ENCODE peak calls at places on chromosome 5, in nine cellular contexts. W is mucosa of gallbladder; U is frontal cortex; O is dorsolateral prefrontal cortex; J is stimulated activated CD4-positive, alpha-beta T cell treated with anti-CD3 and anti-CD28 coated beads, Interleukin-15, amount 100 ng/mL, for 24 hours; S is HepG2; A is stimulated activated naive B cell treated with anti-CD40 and anti-IgM and Interleukin-4, amounts not matched to agents 10 μg/mL and 1 μg/mL and 100 μg/mL, for 72 hours; Q is activated T-cell treated with anti-CD3 and anti-CD28 coated beads, Interleukin-2, amount 50 U/mL, for 24 hours; I is WERI-Rb-1. T is an unnamed sample.

GRCh38 chr5:156386976-156387375 is 60.0 kb downstream of the SGCD start:
- DNase-seq in W (no peak), U (no peak), O (no peak), J (no peak), S (no peak), A (no peak), Q (no peak), I (no peak), T (no peak)

GRCh38 chr5:10689391-10690081 is 71.5 kb downstream of the DAP start:
- DNase-seq in W (no peak), U (no peak), O (no peak), J (peak; percentile 46), S (no peak), A (no peak), Q (no peak), I (peak; percentile 77), T (no peak)

GRCh38 chr5:153809181-153809580 is 229.5 kb downstream of the FAM114A2 start:
- DNase-seq in W (no peak), U (peak; percentile 6), O (no peak), J (no peak), S (no peak), A (no peak), Q (no peak), I (no peak), T (no peak)

GRCh38 chr5:17339841-17340240 is 122.4 kb downstream of the BASP1 start:
- DNase-seq in W (no peak), U (no peak), O (no peak), J (no peak), S (no peak), A (no peak), Q (no peak), I (no peak), T (no peak)

GRCh38 chr5:52481216-52481615 is 306.5 kb upstream of the ITGA1 start:
- DNase-seq in W (no peak), U (no peak), O (no peak), J (no peak), S (no peak), A (no peak), Q (no peak), I (no peak), T (no peak)

GRCh38 chr5:109546461-109546860 is 136.7 kb upstream of the PJA2 start:
- DNase-seq in W (no peak), U (no peak), O (no peak), J (no peak), S (no peak), A (no peak), Q (no peak), I (no peak), T (no peak)

GRCh38 chr5:179322071-179323025 is 22.9 kb downstream of the ADAMTS2 start:
- DNase-seq in W (no peak), U (no peak), O (no peak), J (no peak), S (no peak), A (no peak), Q (no peak), I (no peak), T (no peak)

GRCh38 chr5:28557114-28557513 is 1518.7 kb upstream of the CDH9 start:
- DNase-seq in W (no peak), U (no peak), O (no peak), J (no peak), S (no peak), A (no peak), Q (no peak), I (no peak), T (peak; percentile 51)

GRCh38 chr5:145761282-145761681 is 73.9 kb downstream of the PRELID2 start:
- DNase-seq in W (no peak), U (no peak), O (no peak), J (no peak), S (no peak), A (no peak), Q (no peak), I (no peak), T (no peak)

GRCh38 chr5:127203818-127204217 is 86.8 kb upstream of the MEGF10 start:
- DNase-seq in W (no peak), U (no peak), O (no peak), J (no peak), S (no peak), A (no peak), Q (no peak), I (no peak), T (no peak)

GRCh38 chr5:54425258-54425657 is 30.2 kb upstream of the HSPB3 start:
- DNase-seq in W (no peak), U (no peak), O (no peak), J (no peak), S (no peak), A (no peak), Q (no peak), I (no peak), T (no peak)

GRCh38 chr5:78717674-78718073 is 69.1 kb upstream of the LHFPL2 start:
- DNase-seq in W (no peak), U (no peak), O (no peak), J (no peak), S (no peak), A (no peak), Q (no peak), I (no peak), T (no peak)

GRCh38 chr5:54590824-54591223 is 73.3 kb downstream of the SNX18 start:
- DNase-seq in W (no peak), U (no peak), O (no peak), J (no peak), S (no peak), A (no peak), Q (no peak), I (no peak), T (no peak)

GRCh38 chr5:102154291-102154690 is 141.8 kb downstream of the SLCO4C1 start:
- DNase-seq in W (no peak), U (no peak), O (no peak), J (no peak), S (no peak), A (no peak), Q (no peak), I (no peak), T (no peak)

GRCh38 chr5:98424681-98425454 is 348.6 kb upstream of the RGMB start:
- DNase-seq in W (no peak), U (no peak), O (no peak), J (no peak), S (no peak), A (no peak), Q (no peak), I (no peak), T (no peak)

GRCh38 chr5:30539004-30539634 is 654.4 kb upstream of the CDH6 start:
- DNase-seq in W (peak; percentile 73), U (no peak), O (no peak), J (no peak), S (no peak), A (no peak), Q (no peak), I (no peak), T (no peak)

GRCh38 chr5:123035950-123036390 is 555 bp downstream of the PPIC start:
- DNase-seq in W (peak; percentile 35), U (peak; percentile 33), O (no peak), J (peak; percentile 14), S (peak; percentile 22), A (peak; percentile 3), Q (no peak), I (peak; percentile 43), T (peak; percentile 85)

GRCh38 chr5:56465757-56466127 is 232.6 kb upstream of the ANKRD55 start:
- DNase-seq in W (no peak), U (no peak), O (no peak), J (no peak), S (peak; percentile 36), A (no peak), Q (no peak), I (no peak), T (no peak)

GRCh38 chr5:133581918-133582317 is 30.4 kb downstream of the FSTL4 start:
- DNase-seq in W (no peak), U (no peak), O (no peak), J (no peak), S (no peak), A (no peak), Q (no peak), I (no peak), T (no peak)

GRCh38 chr5:79562351-79563246 is 48.7 kb upstream of the HOMER1 start:
- DNase-seq in W (no peak), U (no peak), O (no peak), J (no peak), S (no peak), A (no peak), Q (no peak), I (no peak), T (no peak)

GRCh38 chr5:14156611-14157493 is 13.7 kb downstream of the TRIO start:
- DNase-seq in W (no peak), U (no peak), O (no peak), J (no peak), S (peak; percentile 34), A (no peak), Q (no peak), I (no peak), T (no peak)

GRCh38 chr5:179195561-179196419 is 135.6 kb downstream of the ZNF354C start:
- DNase-seq in W (no peak), U (no peak), O (no peak), J (no peak), S (no peak), A (no peak), Q (no peak), I (no peak), T (no peak)

GRCh38 chr5:178673801-178674200 is 47.0 kb upstream of the CLK4 start:
- DNase-seq in W (no peak), U (no peak), O (no peak), J (no peak), S (no peak), A (no peak), Q (no peak), I (no peak), T (no peak)

GRCh38 chr5:96743065-96743768 is 64.5 kb downstream of the ERAP1 start:
- DNase-seq in W (no peak), U (no peak), O (no peak), J (no peak), S (no peak), A (no peak), Q (no peak), I (no peak), T (no peak)

GRCh38 chr5:174489920-174490597 is 234.3 kb upstream of the MSX2 start:
- DNase-seq in W (no peak), U (no peak), O (no peak), J (no peak), S (no peak), A (no peak), Q (no peak), I (no peak), T (no peak)

GRCh38 chr5:17355585-17356346 is 138.3 kb downstream of the BASP1 start:
- DNase-seq in W (no peak), U (no peak), O (no peak), J (no peak), S (no peak), A (peak; percentile 47), Q (no peak), I (no peak), T (no peak)

GRCh38 chr5:44952376-44952775 is 143.6 kb downstream of the MRPS30 start:
- DNase-seq in W (no peak), U (no peak), O (no peak), J (peak; percentile 7), S (peak; percentile 18), A (no peak), Q (no peak), I (peak; percentile 16), T (no peak)

GRCh38 chr5:68418230-68418629 is 202.7 kb downstream of the PIK3R1 start:
- DNase-seq in W (no peak), U (no peak), O (no peak), J (no peak), S (no peak), A (no peak), Q (no peak), I (no peak), T (no peak)

GRCh38 chr5:14463629-14464028 is 118.0 kb upstream of the OTULINL start:
- DNase-seq in W (no peak), U (no peak), O (no peak), J (no peak), S (no peak), A (no peak), Q (no peak), I (peak; percentile 62), T (no peak)

GRCh38 chr5:97043511-97043910 is 98.9 kb downstream of the LIX1 start:
- DNase-seq in W (no peak), U (no peak), O (no peak), J (no peak), S (no peak), A (no peak), Q (no peak), I (no peak), T (no peak)